ENCODE peak calls at places on chromosomes 3 and 15, in six cellular contexts. A is A549, T is fibroblast of lung, E is neural progenitor cell, G is MM.1S, S is mesenchymal stem cell. K is an unnamed sample.

GRCh38 chr15:58066042-58066867 is 744 bp upstream of the ALDH1A2 start:
- DNase-seq in A (peak; percentile 61), T (peak; percentile 20), E (peak; percentile 86), G (peak; percentile 32), S (peak; percentile 44), K (peak; percentile 43)

GRCh38 chr3:13086594-13086993 is 13.4 kb upstream of the IQSEC1 start:
- DNase-seq in A (no peak), T (no peak), E (no peak), G (no peak), S (no peak), K (no peak)

GRCh38 chr3:124084398-124084881 is 92.5 kb upstream of the ROPN1 start:
- DNase-seq in A (no peak), T (no peak), E (no peak), G (no peak), S (peak; percentile 9), K (no peak)

GRCh38 chr15:88324241-88325065 is 67.9 kb upstream of the NTRK3 start:
- DNase-seq in A (no peak), T (peak; percentile 84), E (no peak), G (no peak), S (no peak), K (no peak)

GRCh38 chr3:128549283-128550112 is 56.5 kb upstream of the GATA2 start:
- DNase-seq in A (no peak), T (peak; percentile 91), E (no peak), G (no peak), S (peak; percentile 88), K (peak; percentile 46)

GRCh38 chr3:13141991-13142412 is 68.8 kb upstream of the IQSEC1 start:
- DNase-seq in A (no peak), T (peak; percentile 43), E (peak; percentile 89), G (peak; percentile 30), S (peak; percentile 30), K (peak; percentile 15)

GRCh38 chr3:148873270-148873927 is 8.3 kb downstream of the CPA3 start:
- DNase-seq in A (no peak), T (peak; percentile 31), E (no peak), G (no peak), S (no peak), K (no peak)

GRCh38 chr3:131795382-131796085 is 239.3 kb downstream of the CPNE4 start:
- DNase-seq in A (no peak), T (peak; percentile 83), E (no peak), G (peak; percentile 74), S (peak; percentile 22), K (no peak)

GRCh38 chr15:68612533-68612932 is 33.7 kb downstream of the CORO2B start:
- DNase-seq in A (no peak), T (no peak), E (no peak), G (no peak), S (no peak), K (no peak)

GRCh38 chr3:71166839-71167238 is 416.7 kb downstream of the FOXP1 start:
- DNase-seq in A (no peak), T (no peak), E (no peak), G (no peak), S (peak; percentile 34), K (no peak)

GRCh38 chr3:169147246-169148008 is 516.1 kb downstream of the MECOM start:
- DNase-seq in A (peak; percentile 25), T (peak; percentile 78), E (peak; percentile 94), G (peak; percentile 58), S (peak; percentile 65), K (peak; percentile 72)

DNA sequence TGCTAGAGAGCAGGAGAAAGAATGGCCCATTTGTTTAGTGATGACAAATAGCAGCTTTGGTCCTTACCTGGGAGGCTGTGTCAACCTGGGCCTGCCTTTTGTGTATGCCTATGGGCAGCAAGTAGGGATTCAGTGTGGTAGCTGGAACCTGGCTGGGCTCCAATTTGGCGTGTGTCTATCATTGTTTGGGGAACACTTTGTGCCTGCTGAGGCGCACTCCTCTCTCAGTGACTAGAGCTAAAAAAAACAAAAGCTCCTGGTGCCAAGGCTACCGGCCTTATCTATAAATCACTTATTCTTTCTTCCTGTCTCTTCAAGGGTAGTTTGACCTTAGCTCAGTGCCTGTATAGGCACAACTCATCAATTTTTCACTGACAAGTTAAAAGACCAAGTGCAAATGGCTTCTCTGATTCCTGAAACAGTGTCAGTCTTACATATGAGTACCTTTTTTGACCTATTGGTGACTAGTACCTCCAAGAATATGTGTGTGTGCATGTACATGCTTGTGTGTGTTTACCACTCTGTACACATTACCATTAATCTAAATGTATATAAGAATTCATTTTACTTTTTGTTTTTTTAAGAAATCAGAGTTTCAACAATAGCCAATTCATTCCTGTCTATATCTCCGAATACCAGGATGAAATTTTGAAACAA is 54.6 kb downstream of the GMNC start:
- DNase-seq in A (no peak), T (no peak), E (no peak), G (no peak), S (no peak), K (peak; percentile 69)
- H3K27ac ChIP-seq in A (no peak overlapping the region), T (no peak overlapping the region), E (no peak overlapping the region), G (no peak overlapping the region), S (no peak overlapping the region), K (peak overlapping the region; percentile 24)

DNA sequence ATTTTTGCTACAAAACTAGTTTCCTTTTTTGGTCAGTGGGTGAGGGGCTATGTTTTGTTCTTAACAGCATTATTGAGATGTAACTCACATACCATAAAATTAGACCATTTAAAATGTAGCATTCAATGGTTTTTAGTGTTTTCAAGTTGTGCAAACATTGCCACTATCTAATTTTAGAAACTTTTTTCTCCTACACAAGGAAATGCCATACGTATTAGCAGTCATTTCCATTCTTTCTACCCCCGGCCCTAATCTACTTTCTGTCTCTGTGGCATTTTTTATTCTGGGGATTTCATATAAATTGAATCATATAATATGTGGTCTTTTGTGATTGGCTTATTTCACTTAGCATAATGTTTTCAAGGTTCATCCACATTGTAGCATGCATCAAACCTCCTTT is 55.0 kb upstream of the TIPARP start:
- DNase-seq in A (no peak), T (peak; percentile 49), E (no peak), G (no peak), S (peak; percentile 54), K (no peak)
- H3K4me2 ChIP-seq in A (no peak overlapping the region), T (no peak overlapping the region), E (no peak overlapping the region), G (no peak overlapping the region), S (no peak overlapping the region), K (no peak overlapping the region)

GRCh38 chr3:195240939-195241338 is 30.0 kb downstream of the XXYLT1 start:
- DNase-seq in A (no peak), T (no peak), E (no peak), G (no peak), S (no peak), K (no peak)
- H3K27ac ChIP-seq in A (no peak overlapping the region), T (no peak overlapping the region), E (no peak overlapping the region), G (no peak overlapping the region), S (no peak overlapping the region), K (no peak overlapping the region)

DNA sequence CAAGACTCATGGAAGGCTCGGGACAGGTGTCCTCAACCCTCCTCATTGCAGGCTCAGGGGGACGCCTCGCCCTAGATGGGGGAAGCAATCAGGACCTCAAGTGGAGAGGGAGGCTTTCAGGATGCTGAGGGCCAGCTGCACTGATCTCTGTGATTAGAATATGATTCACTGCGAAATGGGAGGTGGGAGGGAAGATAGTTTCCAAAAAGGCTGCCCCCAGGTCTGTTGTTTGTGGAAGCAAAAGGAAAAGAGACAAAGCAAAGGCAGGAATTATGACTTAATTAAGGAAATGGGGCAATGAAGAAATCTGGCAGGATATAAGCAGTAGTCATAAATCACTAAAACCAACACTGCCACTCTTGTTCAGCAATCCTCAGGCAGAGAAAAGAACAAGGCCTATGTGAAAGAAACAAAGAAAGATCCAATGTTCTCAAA is 85.6 kb upstream of the ABHD17C start:
- DNase-seq in A (no peak), T (peak; percentile 51), E (no peak), G (no peak), S (no peak), K (no peak)
- H3K4me2 ChIP-seq in A (no peak overlapping the region), T (no peak overlapping the region), E (no peak overlapping the region), G (no peak overlapping the region), S (no peak overlapping the region), K (no peak overlapping the region)

DNA sequence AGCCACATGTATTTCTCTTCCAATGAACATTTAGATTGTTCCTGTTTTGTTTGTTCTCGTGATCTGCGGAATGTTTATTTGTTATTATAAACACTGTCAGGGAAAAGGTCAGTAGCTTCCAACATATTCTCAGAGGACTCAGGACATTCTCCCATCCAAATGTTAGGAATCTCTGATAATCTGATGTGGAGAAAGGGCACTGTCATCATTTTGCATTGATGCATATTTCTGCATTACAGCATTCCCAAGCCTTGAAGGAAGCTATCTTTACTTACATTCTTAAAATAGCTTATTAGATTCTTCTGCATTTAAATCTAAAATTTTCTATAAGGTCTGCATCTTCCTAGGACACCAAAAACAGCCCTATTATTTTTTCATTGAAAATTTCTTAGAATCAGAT is 10.3 kb downstream of the MYO1E start:
- DNase-seq in A (no peak), T (no peak), E (no peak), G (no peak), S (no peak), K (no peak)
- H3K27ac ChIP-seq in A (no peak overlapping the region), T (no peak overlapping the region), E (no peak overlapping the region), G (no peak overlapping the region), S (no peak overlapping the region), K (no peak overlapping the region)

GRCh38 chr3:178663572-178663971 is 127.3 kb downstream of the KCNMB2 start:
- DNase-seq in A (no peak), T (no peak), E (no peak), G (no peak), S (no peak), K (no peak)
- H3K4me2 ChIP-seq in A (no peak overlapping the region), T (no peak overlapping the region), E (no peak overlapping the region), G (no peak overlapping the region), S (no peak overlapping the region), K (no peak overlapping the region)

DNA sequence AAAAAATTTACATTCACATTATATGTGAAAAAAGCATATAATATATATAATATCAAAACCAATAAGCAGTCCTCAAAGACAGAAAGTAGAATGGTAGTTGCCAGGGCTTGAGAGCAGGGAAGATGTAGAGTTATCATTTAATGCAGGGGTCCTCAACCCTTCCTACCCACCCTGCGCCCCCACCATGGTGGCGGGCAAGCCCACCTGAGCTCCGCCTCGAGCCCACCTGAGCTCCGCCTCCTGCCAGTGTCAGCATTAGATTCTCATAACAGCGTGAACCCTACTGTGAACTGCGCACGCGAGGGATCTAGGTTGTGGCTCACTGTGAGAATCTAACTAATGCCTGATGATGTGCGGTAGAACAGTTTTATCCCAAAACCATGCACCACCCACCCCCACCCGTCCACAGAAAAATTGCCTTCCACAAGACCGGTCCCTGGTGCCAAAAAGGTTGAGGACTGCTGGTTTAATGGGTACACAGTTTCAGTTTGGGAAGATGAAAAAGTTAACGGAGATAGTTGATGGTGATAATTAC is 3.0 kb downstream of the TRIM59 start:
- DNase-seq in A (no peak), T (no peak), E (no peak), G (no peak), S (no peak), K (no peak)
- H3K27ac ChIP-seq in A (peak overlapping the region; percentile 33), T (no peak overlapping the region), E (no peak overlapping the region), G (no peak overlapping the region), S (no peak overlapping the region), K (no peak overlapping the region)

GRCh38 chr3:66553714-66554113 is 52.9 kb upstream of the LRIG1 start:
- DNase-seq in A (no peak), T (no peak), E (no peak), G (no peak), S (no peak), K (no peak)
- H3K4me2 ChIP-seq in A (peak overlapping the region; percentile 13), T (no peak overlapping the region), E (peak overlapping the region; percentile 25), G (no peak overlapping the region), S (no peak overlapping the region), K (no peak overlapping the region)

DNA sequence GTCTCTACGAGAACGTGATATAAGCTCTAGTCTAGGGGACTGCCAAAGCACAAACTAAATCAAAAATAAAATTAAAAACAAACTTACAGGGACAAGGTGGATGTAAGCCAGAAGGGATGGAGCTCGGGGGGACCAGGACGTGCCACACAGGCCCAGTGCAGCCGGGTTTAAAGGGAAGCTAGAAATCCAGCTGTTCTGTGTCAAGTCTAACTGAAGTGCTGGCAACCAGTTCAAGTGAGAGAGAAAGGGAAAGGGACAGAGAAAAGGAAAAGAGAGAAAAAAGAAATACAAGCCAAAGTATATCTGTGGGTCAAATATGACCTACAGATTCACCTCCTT is 62.5 kb downstream of the CHSY1 start:
- DNase-seq in A (no peak), T (no peak), E (no peak), G (no peak), S (peak; percentile 54), K (no peak)
- H3K27ac ChIP-seq in A (no peak overlapping the region), T (peak overlapping the region; percentile 98), E (no peak overlapping the region), G (no peak overlapping the region), S (peak overlapping the region; percentile 76), K (no peak overlapping the region)

K was measured in mammary epithelial cell.